ENCODE peak calls at places on chromosomes 11 and 22, in five cellular contexts. D, X, Y, F and P are unnamed samples.

GRCh38 chr11:95453616-95454118 is 222.7 kb upstream of the SESN3 start:
- DNase-seq in D (no peak), X (no peak), Y (no peak), F (no peak), P (no peak)

GRCh38 chr11:96211433-96211832 is 131.6 kb downstream of the MAML2 start:
- DNase-seq in D (no peak), X (no peak), Y (no peak), F (no peak), P (no peak)

GRCh38 chr22:29040385-29041275 is 21.0 kb downstream of the C22orf31 start:
- DNase-seq in D (no peak), X (peak; percentile 89), Y (peak; percentile 62), F (peak; percentile 62), P (peak; percentile 62)

GRCh38 chr11:119179342-119179741 is 5.9 kb upstream of the NHERF4 start:
- DNase-seq in D (no peak), X (no peak), Y (no peak), F (no peak), P (no peak)

GRCh38 chr11:130725417-130726233 is 190.7 kb downstream of the SNX19 start:
- DNase-seq in D (no peak), X (peak; percentile 30), Y (no peak), F (no peak), P (no peak)

GRCh38 chr11:134654161-134654915 is 242.3 kb upstream of the B3GAT1 start:
- DNase-seq in D (peak; percentile 35), X (no peak), Y (peak; percentile 34), F (no peak), P (peak; percentile 77)

GRCh38 chr11:13009476-13009920 is 382 bp downstream of the RASSF10 start:
- DNase-seq in D (no peak), X (peak; percentile 11), Y (no peak), F (peak; percentile 48), P (no peak)

GRCh38 chr22:27825174-27825573 is 23.6 kb upstream of the MN1 start:
- DNase-seq in D (peak; percentile 77), X (no peak), Y (no peak), F (no peak), P (no peak)

GRCh38 chr11:67273260-67273990 is 7.2 kb downstream of the GRK2 start:
- DNase-seq in D (no peak), X (no peak), Y (no peak), F (no peak), P (no peak)

GRCh38 chr11:61049854-61050253 is 52.4 kb upstream of the CD5 start:
- DNase-seq in D (no peak), X (no peak), Y (no peak), F (no peak), P (no peak)

GRCh38 chr11:24642648-24643047 is 145.8 kb downstream of the LUZP2 start:
- DNase-seq in D (no peak), X (no peak), Y (no peak), F (no peak), P (no peak)

GRCh38 chr22:49676230-49676629 is 151.4 kb downstream of the BRD1 start:
- DNase-seq in D (peak; percentile 33), X (no peak), Y (no peak), F (no peak), P (no peak)

GRCh38 chr22:47406896-47407295 is 644.4 kb downstream of the TBC1D22A start:
- DNase-seq in D (no peak), X (no peak), Y (no peak), F (no peak), P (no peak)

GRCh38 chr11:110894224-110894623 is 182.0 kb upstream of the ARHGAP20 start:
- DNase-seq in D (no peak), X (no peak), Y (no peak), F (no peak), P (no peak)

GRCh38 chr11:69080361-69080973 is 31.7 kb downstream of the TPCN2 start:
- DNase-seq in D (no peak), X (peak; percentile 30), Y (no peak), F (no peak), P (no peak)

GRCh38 chr11:66081505-66081904 is 11.4 kb downstream of the PACS1 start:
- DNase-seq in D (no peak), X (peak; percentile 42), Y (no peak), F (no peak), P (peak; percentile 33)

GRCh38 chr22:38850941-38851849 is 7.4 kb upstream of the NPTXR start:
- DNase-seq in D (no peak), X (peak; percentile 70), Y (no peak), F (no peak), P (no peak)

GRCh38 chr11:111417766-111418435 is 38.8 kb upstream of the POU2AF1 start:
- DNase-seq in D (no peak), X (peak; percentile 96), Y (no peak), F (no peak), P (peak; percentile 5)

GRCh38 chr11:132639986-132640385 is 892.3 kb downstream of the OPCML start:
- DNase-seq in D (no peak), X (no peak), Y (no peak), F (no peak), P (no peak)

GRCh38 chr22:41899110-41899509 is 15.8 kb downstream of the SHISA8 start:
- DNase-seq in D (no peak), X (no peak), Y (no peak), F (no peak), P (no peak)

GRCh38 chr22:17578129-17578754 is 14.9 kb downstream of the SLC25A18 start:
- DNase-seq in D (no peak), X (peak; percentile 36), Y (no peak), F (no peak), P (no peak)

GRCh38 chr11:123083623-123084029 is 21.7 kb upstream of the HSPA8 start:
- DNase-seq in D (no peak), X (peak; percentile 99), Y (no peak), F (no peak), P (peak; percentile 61)

GRCh38 chr22:20107951-20108756 is 7.8 kb upstream of the RANBP1 start:
- DNase-seq in D (no peak), X (no peak), Y (no peak), F (no peak), P (no peak)

GRCh38 chr11:72724851-72725730 is 27.1 kb downstream of the ARAP1 start:
- DNase-seq in D (peak; percentile 89), X (peak; percentile 87), Y (peak; percentile 76), F (peak; percentile 79), P (peak; percentile 92)

GRCh38 chr22:29635734-29636357 is 32.4 kb downstream of the NF2 start:
- DNase-seq in D (no peak), X (peak; percentile 77), Y (no peak), F (no peak), P (peak; percentile 82)

GRCh38 chr22:37063436-37064420 is 12.2 kb downstream of the KCTD17 start:
- DNase-seq in D (no peak), X (no peak), Y (no peak), F (no peak), P (no peak)

GRCh38 chr11:17475666-17476316 is 854 bp downstream of the ABCC8 start:
- DNase-seq in D (no peak), X (no peak), Y (peak; percentile 39), F (no peak), P (no peak)

GRCh38 chr11:62139526-62140301 is 15.9 kb downstream of the INCENP start:
- DNase-seq in D (no peak), X (no peak), Y (peak; percentile 12), F (no peak), P (no peak)

GRCh38 chr11:810040-810567 is 337 bp downstream of the RPLP2 start:
- DNase-seq in D (no peak), X (no peak), Y (no peak), F (no peak), P (peak; percentile 38)

GRCh38 chr11:88618716-88619462 is 281.4 kb upstream of the CTSC start:
- DNase-seq in D (no peak), X (no peak), Y (no peak), F (no peak), P (no peak)

GRCh38 chr22:19717691-19718254 is 3.5 kb downstream of the SEPTIN5 start:
- DNase-seq in D (peak; percentile 92), X (peak; percentile 54), Y (peak; percentile 65), F (no peak), P (peak; percentile 60)

GRCh38 chr22:24402460-24403192 is 24.8 kb upstream of the ADORA2A start:
- DNase-seq in D (no peak), X (peak; percentile 94), Y (no peak), F (no peak), P (peak; percentile 57)

GRCh38 chr22:24401824-24402434 is 25.5 kb upstream of the ADORA2A start:
- DNase-seq in D (no peak), X (no peak), Y (no peak), F (no peak), P (no peak)

GRCh38 chr22:24398409-24398808 is 29.0 kb upstream of the ADORA2A start:
- DNase-seq in D (no peak), X (peak; percentile 80), Y (no peak), F (no peak), P (no peak)

GRCh38 chr22:24400037-24400725 is 27.2 kb upstream of the ADORA2A start:
- DNase-seq in D (no peak), X (no peak), Y (no peak), F (no peak), P (no peak)

GRCh38 chr22:24400726-24401596 is 26.4 kb upstream of the ADORA2A start:
- DNase-seq in D (no peak), X (peak; percentile 90), Y (no peak), F (no peak), P (peak; percentile 9)
- H2BK12ac ChIP-seq in D (no peak overlapping the region), X (peak overlapping the region; percentile 94), Y (no peak overlapping the region), F (no peak overlapping the region), P (no peak overlapping the region)

GRCh38 chr11:64123102-64123434 is 42.8 kb downstream of the MACROD1 start:
- DNase-seq in D (no peak), X (no peak), Y (no peak), F (no peak), P (no peak)

GRCh38 chr11:64123679-64124078 is 42.2 kb downstream of the MACROD1 start:
- DNase-seq in D (no peak), X (no peak), Y (no peak), F (no peak), P (no peak)

GRCh38 chr11:64120951-64121569 is 44.9 kb downstream of the MACROD1 start:
- DNase-seq in D (no peak), X (peak; percentile 36), Y (no peak), F (no peak), P (no peak)

GRCh38 chr11:64122411-64123101 is 43.4 kb downstream of the MACROD1 start:
- DNase-seq in D (no peak), X (no peak), Y (no peak), F (no peak), P (no peak)

GRCh38 chr11:64121637-64122410 is 44.1 kb downstream of the MACROD1 start:
- DNase-seq in D (no peak), X (peak; percentile 93), Y (no peak), F (no peak), P (peak; percentile 15)
- H3K23ac ChIP-seq in D (no peak overlapping the region), X (no peak overlapping the region), Y (no peak overlapping the region), F (peak overlapping the region; percentile 11), P (no peak overlapping the region)

GRCh38 chr11:6397636-6398035 is 7.4 kb downstream of the SMPD1 start:
- DNase-seq in D (no peak), X (peak; percentile 36), Y (no peak), F (no peak), P (no peak)
- H3K4me1 ChIP-seq in D (no peaks in the 10 kb centered on the region), X (peaks cover 11% of the 10 kb centered on the region), Y (no peaks in the 10 kb centered on the region), F (peaks cover 17% of the 10 kb centered on the region), P (peaks cover 9% of the 10 kb centered on the region)

DNA sequence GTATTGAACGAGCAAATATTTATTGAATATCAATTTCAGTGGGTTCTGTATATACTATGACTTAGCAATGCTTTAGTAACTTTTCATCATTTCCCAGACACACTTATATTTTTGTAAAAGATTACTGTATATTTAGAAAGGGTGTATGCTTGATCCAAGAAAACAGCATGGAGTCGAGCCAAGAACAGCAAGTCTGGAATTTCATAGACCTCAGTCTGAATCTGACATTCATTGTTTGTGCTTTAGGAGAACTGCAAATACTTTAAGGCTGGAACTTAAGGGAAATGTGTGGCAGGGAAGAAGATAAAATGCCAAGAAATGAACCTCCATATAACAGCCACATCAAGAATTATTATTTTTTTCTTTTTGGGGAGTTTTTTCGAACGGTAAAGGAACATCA is 1156.8 kb downstream of the LRRC4C start:
- DNase-seq in D (no peak), X (no peak), Y (no peak), F (no peak), P (no peak)
- H2BK12ac ChIP-seq in D (no peak overlapping the region), X (no peak overlapping the region), Y (no peak overlapping the region), F (no peak overlapping the region), P (no peak overlapping the region)